ENCODE peak calls at places on chromosome 2, in nine cellular contexts. D is heart left ventricle, P is upper lobe of left lung, V is suprapubic skin, T is uterus, H is adrenal gland, L is IMR-90, E is spleen, Z is Peyer's patch. I is an unnamed sample. For H3K36me3, the result is how much of the 10 kb centered on the place peaks cover.

GRCh38 chr2:203861197-203861596 is 6.4 kb upstream of the CTLA4 start:
- DNase-seq in D (no peak), P (no peak), V (no peak), T (no peak), H (no peak), L (no peak), E (no peak), Z (no peak), I (no peak)

GRCh38 chr2:50143822-50144575 is 887.9 kb downstream of the NRXN1 start:
- DNase-seq in D (no peak), P (no peak), V (no peak), T (no peak), H (no peak), L (no peak), E (no peak), Z (no peak), I (no peak)

GRCh38 chr2:173291412-173291811 is 63.3 kb upstream of the CDCA7 start:
- DNase-seq in D (no peak), P (no peak), V (no peak), T (no peak), H (no peak), L (no peak), E (no peak), Z (no peak), I (no peak)

GRCh38 chr2:8851811-8852560 is 14.6 kb upstream of the KIDINS220 start:
- DNase-seq in D (no peak), P (no peak), V (no peak), T (no peak), H (no peak), L (no peak), E (no peak), Z (no peak), I (no peak)

GRCh38 chr2:237128845-237129592 is 43.3 kb downstream of the COPS8 start:
- DNase-seq in D (no peak), P (no peak), V (no peak), T (no peak), H (no peak), L (no peak), E (no peak), Z (no peak), I (no peak)

GRCh38 chr2:24739355-24740025 is 53.7 kb downstream of the PTRHD1 start:
- DNase-seq in D (no peak), P (no peak), V (no peak), T (no peak), H (no peak), L (no peak), E (no peak), Z (no peak), I (no peak)

GRCh38 chr2:113201496-113202304 is 27.9 kb downstream of the PSD4 start:
- DNase-seq in D (no peak), P (no peak), V (no peak), T (no peak), H (no peak), L (no peak), E (peak), Z (peak), I (no peak)

GRCh38 chr2:188676012-188676405 is 298.2 kb upstream of the COL3A1 start:
- DNase-seq in D (no peak), P (no peak), V (no peak), T (no peak), H (no peak), L (peak), E (no peak), Z (no peak), I (no peak)

GRCh38 chr2:238420878-238421694 is 5.6 kb upstream of the ASB1 start:
- DNase-seq in D (no peak), P (no peak), V (no peak), T (no peak), H (no peak), L (no peak), E (no peak), Z (no peak), I (peak)

GRCh38 chr2:160075171-160075570 is 12.8 kb upstream of the PLA2R1 start:
- DNase-seq in D (peak), P (no peak), V (peak), T (no peak), H (no peak), L (peak), E (no peak), Z (no peak), I (no peak)

GRCh38 chr2:235500761-235501662 is 7.2 kb downstream of the AGAP1 start:
- DNase-seq in D (no peak), P (no peak), V (no peak), T (no peak), H (no peak), L (peak), E (no peak), Z (no peak), I (no peak)

GRCh38 chr2:196170681-196171247 is 614 bp downstream of the STK17B start:
- DNase-seq in D (peak), P (peak), V (peak), T (no peak), H (no peak), L (peak), E (peak), Z (peak), I (no peak)

GRCh38 chr2:75465317-75465998 is 95.3 kb downstream of the EVA1A start:
- DNase-seq in D (no peak), P (no peak), V (no peak), T (no peak), H (no peak), L (peak), E (no peak), Z (no peak), I (no peak)

GRCh38 chr2:238449909-238450417 is 23.2 kb downstream of the ASB1 start:
- DNase-seq in D (peak), P (peak), V (peak), T (peak), H (peak), L (peak), E (peak), Z (no peak), I (no peak)

GRCh38 chr2:141492816-141493215 is 638.0 kb downstream of the LRP1B start:
- DNase-seq in D (no peak), P (no peak), V (no peak), T (no peak), H (no peak), L (no peak), E (no peak), Z (no peak), I (no peak)

GRCh38 chr2:232699110-232699509 is 2.0 kb downstream of the GIGYF2 start:
- DNase-seq in D (no peak), P (no peak), V (no peak), T (no peak), H (no peak), L (no peak), E (no peak), Z (no peak), I (no peak)

GRCh38 chr2:232696609-232697058 is 497 bp upstream of the GIGYF2 start:
- DNase-seq in D (no peak), P (no peak), V (no peak), T (no peak), H (no peak), L (no peak), E (no peak), Z (no peak), I (no peak)

GRCh38 chr2:232698552-232699091 is 1.5 kb downstream of the GIGYF2 start:
- DNase-seq in D (no peak), P (no peak), V (no peak), T (no peak), H (no peak), L (no peak), E (no peak), Z (no peak), I (no peak)

GRCh38 chr2:232697807-232698110 is 628 bp downstream of the GIGYF2 start:
- DNase-seq in D (no peak), P (peak), V (peak), T (no peak), H (peak), L (no peak), E (no peak), Z (no peak), I (no peak)

GRCh38 chr2:232697059-232697806 is at the start of gene GIGYF2:
- DNase-seq in D (peak), P (peak), V (peak), T (peak), H (peak), L (peak), E (peak), Z (peak), I (peak)
- TF ChIP-seq POLR2A in D (no peak), P (peak), V (peak), T (peak), H (no peak), L (peak), E (no peak), Z (peak), I (peak)

GRCh38 chr2:96265349-96265839 is 403 bp downstream of the TMEM127 start:
- DNase-seq in D (peak), P (peak), V (peak), T (no peak), H (peak), L (no peak), E (no peak), Z (no peak), I (no peak)
- H3K36me3 ChIP-seq in D (half or more), P (under half), V (under half), T (under half), H (under half), L (under half), E (under half), Z (under half), I (under half)

GRCh38 chr2:64751286-64752260 is 97.9 kb upstream of the SERTAD2 start:
- DNase-seq in D (no peak), P (peak), V (no peak), T (peak), H (peak), L (peak), E (peak), Z (peak), I (peak)
- TF ChIP-seq POLR2A in D (no peak), P (peak), V (peak), T (peak), H (peak), L (peak), E (peak), Z (peak), I (peak)

GRCh38 chr2:240736281-240737250 is 44.9 kb downstream of the AQP12A start:
- DNase-seq in D (no peak), P (no peak), V (no peak), T (no peak), H (no peak), L (no peak), E (no peak), Z (no peak), I (no peak)
- H3K36me3 ChIP-seq in D (under half), P (under half), V (under half), T (under half), H (under half), L (under half), E (under half), Z (under half), I (under half)

DNA sequence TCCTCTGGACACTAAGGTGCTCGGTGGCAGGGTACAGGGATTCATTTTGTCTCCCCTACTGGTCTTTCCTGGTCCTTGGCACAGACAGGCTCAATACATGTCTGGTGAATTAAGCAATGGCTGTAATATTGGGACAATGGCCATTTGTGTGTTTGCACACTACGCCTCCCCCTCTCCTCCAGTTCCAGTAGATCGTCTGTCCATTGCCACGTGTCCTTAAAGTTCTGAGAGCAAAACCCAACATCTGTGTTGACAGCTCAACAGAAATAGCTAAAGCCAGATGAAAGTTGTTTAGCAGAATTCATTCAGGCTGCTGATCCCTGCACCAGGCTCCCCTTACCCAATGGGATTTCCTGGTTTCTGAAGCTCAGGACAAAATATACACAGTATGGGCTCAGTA is 9.0 kb upstream of the FABP1 start:
- DNase-seq in D (no peak), P (no peak), V (no peak), T (no peak), H (no peak), L (no peak), E (no peak), Z (no peak), I (no peak)
- TF ChIP-seq POLR2A in D (no peak), P (no peak), V (no peak), T (no peak), H (no peak), L (no peak), E (no peak), Z (no peak), I (no peak)

GRCh38 chr2:232810444-232810843 is 34.1 kb upstream of the KCNJ13 start:
- DNase-seq in D (no peak), P (no peak), V (no peak), T (no peak), H (no peak), L (no peak), E (no peak), Z (no peak), I (no peak)

GRCh38 chr2:232809349-232810124 is 33.2 kb upstream of the KCNJ13 start:
- DNase-seq in D (peak), P (no peak), V (no peak), T (no peak), H (no peak), L (no peak), E (no peak), Z (no peak), I (no peak)
- H3K36me3 ChIP-seq in D (half or more), P (half or more), V (half or more), T (under half), H (half or more), L (under half), E (under half), Z (under half), I (under half)

GRCh38 chr2:71492112-71492511 is 38.8 kb downstream of the DYSF start:
- DNase-seq in D (no peak), P (no peak), V (no peak), T (no peak), H (peak), L (no peak), E (peak), Z (no peak), I (no peak)
- TF ChIP-seq POLR2A in D (no peak), P (no peak), V (no peak), T (no peak), H (no peak), L (no peak), E (no peak), Z (no peak), I (no peak)

GRCh38 chr2:177448031-177448430 is 55.5 kb downstream of the AGPS start:
- DNase-seq in D (no peak), P (no peak), V (no peak), T (no peak), H (no peak), L (no peak), E (no peak), Z (no peak), I (no peak)
- H3K36me3 ChIP-seq in D (under half), P (under half), V (under half), T (under half), H (under half), L (under half), E (under half), Z (under half), I (under half)

DNA sequence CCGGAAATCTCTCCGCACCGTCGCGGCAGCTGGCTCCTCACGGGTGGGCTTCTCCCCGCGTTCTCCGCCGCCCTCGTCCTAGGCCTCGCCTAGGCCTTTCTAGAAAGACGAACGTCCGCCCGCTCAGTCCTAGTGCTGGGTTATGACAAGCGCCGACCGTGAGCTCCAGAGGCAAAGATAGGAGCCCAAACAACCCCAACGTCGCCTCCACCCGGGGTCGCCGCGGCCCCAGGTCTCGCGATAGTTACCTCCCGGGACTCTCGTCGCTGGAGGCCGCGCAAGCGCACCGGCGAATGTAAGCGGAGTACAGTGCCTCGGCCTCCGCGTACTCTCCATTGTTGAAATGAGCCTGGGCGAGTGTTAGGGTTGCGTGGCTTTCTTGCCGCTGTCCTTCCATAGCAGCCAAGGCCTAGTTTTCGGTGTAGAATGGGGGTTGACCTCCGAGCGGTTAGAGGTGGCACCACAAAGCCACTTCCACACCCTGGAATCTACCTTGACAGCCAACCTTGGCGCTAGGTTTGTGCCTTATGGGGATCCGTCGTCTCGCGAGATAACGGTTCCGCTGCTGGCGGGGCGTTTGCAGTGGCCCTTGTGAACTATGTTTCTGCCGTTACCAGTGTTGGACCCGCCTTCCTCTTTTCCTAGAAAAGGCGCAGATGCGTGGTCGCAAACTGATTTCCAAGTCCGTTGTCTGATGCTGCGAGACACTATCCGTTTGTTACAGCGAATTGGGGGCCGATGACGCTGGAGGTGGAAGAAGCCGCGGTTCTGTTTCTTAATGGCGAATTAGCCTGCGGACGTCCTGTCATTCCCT is at the start of gene TTC32:
- DNase-seq in D (peak), P (peak), V (peak), T (peak), H (peak), L (peak), E (peak), Z (peak), I (peak)
- TF ChIP-seq POLR2A in D (no peak), P (peak), V (peak), T (peak), H (peak), L (peak), E (peak), Z (peak), I (peak)

DNA sequence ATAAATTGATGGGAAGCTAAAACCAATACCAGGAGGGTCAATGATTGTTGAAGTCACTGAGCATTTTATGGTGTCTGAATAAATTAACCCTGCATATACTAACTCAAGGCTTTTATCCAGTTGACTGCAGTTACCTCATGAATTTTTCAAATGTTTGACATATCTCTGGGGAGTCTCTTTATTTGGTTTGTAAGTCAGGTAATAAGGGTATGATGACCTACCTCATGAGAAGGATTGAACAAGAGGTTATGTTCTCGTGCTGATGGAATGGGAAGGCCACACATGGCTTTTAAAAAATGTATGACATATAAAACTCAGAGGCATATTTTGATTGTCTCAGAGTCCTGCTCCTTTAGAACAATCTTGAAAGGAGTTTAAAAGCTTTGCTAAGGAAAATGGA is 237.6 kb downstream of the THSD7B start:
- DNase-seq in D (no peak), P (no peak), V (no peak), T (no peak), H (no peak), L (no peak), E (no peak), Z (no peak), I (no peak)
- H3K36me3 ChIP-seq in D (under half), P (under half), V (under half), T (under half), H (under half), L (under half), E (under half), Z (under half), I (under half)